ENCODE peak calls at places on chromosomes 5 and 9, in seven cellular contexts. W is activated T-helper 1 cell treated with Interleukin-2 at 50 U/mL for 16 hours; F is ELF-1; C is sciatic nerve; B is activated CD4-positive, CD25-positive, alpha-beta regulatory T cell; M is occipital lobe; P is breast epithelium. E is an unnamed sample.
A peak's percentile ranks its signal among the peaks of the same experiment; 100 is the strongest.

GRCh38 chr9:21964925-21965385 is 29.2 kb downstream of the CDKN2A start:
- DNase-seq in W (no peak), F (peak; percentile 12), C (peak; percentile 66), B (no peak), M (no peak), P (no peak), E (no peak)

GRCh38 chr5:157994271-157994691 is 135.3 kb upstream of the CLINT1 start:
- DNase-seq in W (no peak), F (no peak), C (no peak), B (no peak), M (no peak), P (no peak), E (no peak)

GRCh38 chr9:126705311-126705766 is 91.6 kb downstream of the LMX1B start:
- DNase-seq in W (peak; percentile 73), F (peak; percentile 84), C (peak; percentile 87), B (peak; percentile 85), M (peak; percentile 67), P (peak; percentile 70), E (no peak)

GRCh38 chr5:41831155-41831554 is 39.1 kb downstream of the OXCT1 start:
- DNase-seq in W (no peak), F (peak; percentile 4), C (no peak), B (no peak), M (no peak), P (no peak), E (no peak)

GRCh38 chr5:167899490-167899889 is 392.0 kb upstream of the WWC1 start:
- DNase-seq in W (no peak), F (no peak), C (no peak), B (no peak), M (no peak), P (no peak), E (no peak)

GRCh38 chr9:20593551-20593950 is 28.7 kb downstream of the MLLT3 start:
- DNase-seq in W (no peak), F (no peak), C (no peak), B (no peak), M (no peak), P (no peak), E (no peak)

GRCh38 chr9:95341262-95342011 is 23.9 kb upstream of the FANCC start:
- DNase-seq in W (no peak), F (no peak), C (no peak), B (no peak), M (no peak), P (no peak), E (no peak)

GRCh38 chr9:16509946-16510504 is 360.4 kb downstream of the BNC2 start:
- DNase-seq in W (no peak), F (no peak), C (no peak), B (no peak), M (no peak), P (no peak), E (no peak)